ENCODE peak calls at places on chromosomes 4 and X, in four cellular contexts. One of them, this sample, is unnamed.

GRCh38 chrX:8743126-8743732 is 11.3 kb upstream of the ANOS1 start:
- DNase-seq in endothelial cell: peak
- DNase-seq in RWPE1: peak
- DNase-seq in AG10803: peak
- DNase-seq in this sample: peak

GRCh38 chrX:115189646-115190635 is 731 bp downstream of the RBMXL3 start:
- DNase-seq in endothelial cell: no peak
- DNase-seq in RWPE1: no peak
- DNase-seq in AG10803: no peak
- DNase-seq in this sample: no peak

GRCh38 chr4:145960012-145960411 is 21.4 kb upstream of the ZNF827 start:
- DNase-seq in RWPE1: no peak
- DNase-seq in endothelial cell: no peak
- DNase-seq in AG10803: no peak
- DNase-seq in this sample: no peak

GRCh38 chr4:93182722-93183121 is 645.8 kb upstream of the ATOH1 start:
- DNase-seq in endothelial cell: no peak
- DNase-seq in AG10803: no peak
- DNase-seq in RWPE1: peak
- DNase-seq in this sample: no peak

GRCh38 chr4:6582889-6583504 is 8.0 kb downstream of the MAN2B2 start:
- DNase-seq in RWPE1: peak
- DNase-seq in AG10803: peak
- DNase-seq in endothelial cell: no peak
- DNase-seq in this sample: no peak

GRCh38 chr4:123892997-123893745 is 496.6 kb downstream of the SPRY1 start:
- DNase-seq in RWPE1: no peak
- DNase-seq in endothelial cell: no peak
- DNase-seq in AG10803: peak
- DNase-seq in this sample: no peak

GRCh38 chr4:126182801-126183200 is 868.0 kb downstream of the FAT4 start:
- DNase-seq in endothelial cell: no peak
- DNase-seq in AG10803: no peak
- DNase-seq in RWPE1: no peak
- DNase-seq in this sample: no peak

GRCh38 chrX:41014776-41015175 is 70.5 kb upstream of the USP9X start:
- DNase-seq in AG10803: peak
- DNase-seq in endothelial cell: no peak
- DNase-seq in RWPE1: peak
- DNase-seq in this sample: no peak

GRCh38 chrX:7216981-7217587 is 69.1 kb upstream of the PUDP start:
- DNase-seq in RWPE1: no peak
- DNase-seq in endothelial cell: no peak
- DNase-seq in AG10803: no peak
- DNase-seq in this sample: no peak

GRCh38 chr4:180909279-180909678 is 1333.9 kb upstream of the TENM3 start:
- DNase-seq in endothelial cell: no peak
- DNase-seq in RWPE1: no peak
- DNase-seq in AG10803: peak
- DNase-seq in this sample: no peak

GRCh38 chr4:2251073-2251794 is 9.3 kb upstream of the HAUS3 start:
- DNase-seq in AG10803: no peak
- DNase-seq in endothelial cell: no peak
- DNase-seq in RWPE1: no peak
- DNase-seq in this sample: peak

GRCh38 chr4:107219681-107220080 is 183.6 kb upstream of the DKK2 start:
- DNase-seq in AG10803: no peak
- DNase-seq in endothelial cell: no peak
- DNase-seq in RWPE1: no peak
- DNase-seq in this sample: no peak

GRCh38 chr4:26873391-26874026 is 12.9 kb downstream of the STIM2 start:
- DNase-seq in endothelial cell: peak
- DNase-seq in AG10803: no peak
- DNase-seq in RWPE1: no peak
- DNase-seq in this sample: no peak

GRCh38 chr4:119209077-119209476 is 3.4 kb upstream of the USP53 start:
- DNase-seq in AG10803: peak
- DNase-seq in endothelial cell: no peak
- DNase-seq in RWPE1: peak
- DNase-seq in this sample: no peak

GRCh38 chr4:159191989-159192388 is 89.1 kb downstream of the RAPGEF2 start:
- DNase-seq in endothelial cell: no peak
- DNase-seq in AG10803: peak
- DNase-seq in RWPE1: peak
- DNase-seq in this sample: no peak

GRCh38 chr4:152626790-152627189 is 53.0 kb downstream of the TMEM154 start:
- DNase-seq in AG10803: no peak
- DNase-seq in RWPE1: no peak
- DNase-seq in endothelial cell: no peak
- DNase-seq in this sample: no peak

GRCh38 chr4:168634276-168634802 is 137.5 kb downstream of the PALLD start:
- DNase-seq in AG10803: peak
- DNase-seq in endothelial cell: no peak
- DNase-seq in RWPE1: no peak
- DNase-seq in this sample: no peak

GRCh38 chr4:5474756-5475155 is 233.6 kb downstream of the EVC2 start:
- DNase-seq in endothelial cell: no peak
- DNase-seq in RWPE1: peak
- DNase-seq in AG10803: peak
- DNase-seq in this sample: no peak

GRCh38 chr4:172830295-172830764 is 338.3 kb upstream of the GALNT7 start:
- DNase-seq in AG10803: no peak
- DNase-seq in RWPE1: peak
- DNase-seq in endothelial cell: no peak
- DNase-seq in this sample: no peak

GRCh38 chr4:183284229-183284628 is 35.8 kb downstream of the CLDN22 start:
- DNase-seq in endothelial cell: no peak
- DNase-seq in AG10803: no peak
- DNase-seq in RWPE1: no peak
- DNase-seq in this sample: no peak

GRCh38 chrX:23364416-23364815 is 29.8 kb downstream of the PTCHD1 start:
- DNase-seq in AG10803: no peak
- DNase-seq in RWPE1: no peak
- DNase-seq in endothelial cell: no peak
- DNase-seq in this sample: no peak

GRCh38 chr4:181523973-181524372 is 719.2 kb upstream of the TENM3 start:
- DNase-seq in RWPE1: no peak
- DNase-seq in endothelial cell: no peak
- DNase-seq in AG10803: no peak
- DNase-seq in this sample: no peak

GRCh38 chrX:123085311-123085940 is 98.7 kb upstream of the GRIA3 start:
- DNase-seq in RWPE1: no peak
- DNase-seq in AG10803: peak
- DNase-seq in endothelial cell: no peak
- DNase-seq in this sample: no peak

GRCh38 chr4:95314573-95314972 is 234.2 kb downstream of the UNC5C start:
- DNase-seq in RWPE1: no peak
- DNase-seq in AG10803: no peak
- DNase-seq in endothelial cell: no peak
- DNase-seq in this sample: no peak

GRCh38 chr4:6892190-6892908 is 17.3 kb upstream of the TBC1D14 start:
- DNase-seq in AG10803: peak
- DNase-seq in RWPE1: no peak
- DNase-seq in endothelial cell: no peak
- DNase-seq in this sample: peak

GRCh38 chr4:182795446-182796238 is 121.5 kb downstream of the DCTD start:
- DNase-seq in endothelial cell: no peak
- DNase-seq in RWPE1: no peak
- DNase-seq in AG10803: no peak
- DNase-seq in this sample: no peak

GRCh38 chrX:41734530-41734929 is 10.5 kb downstream of the GPR82 start:
- DNase-seq in AG10803: peak
- DNase-seq in endothelial cell: no peak
- DNase-seq in RWPE1: peak
- DNase-seq in this sample: no peak

GRCh38 chr4:24515698-24516097 is 68.7 kb downstream of the DHX15 start:
- DNase-seq in endothelial cell: no peak
- DNase-seq in AG10803: no peak
- DNase-seq in RWPE1: no peak
- DNase-seq in this sample: no peak

GRCh38 chr4:173530326-173531062 is 465 bp upstream of the HAND2 start:
- DNase-seq in AG10803: no peak
- DNase-seq in RWPE1: no peak
- DNase-seq in endothelial cell: no peak
- DNase-seq in this sample: no peak

GRCh38 chr4:41542526-41543270 is 4.7 kb downstream of the LIMCH1 start:
- DNase-seq in RWPE1: no peak
- DNase-seq in AG10803: no peak
- DNase-seq in endothelial cell: no peak
- DNase-seq in this sample: no peak

GRCh38 chr4:31984872-31985271 is 1264.7 kb downstream of the PCDH7 start:
- DNase-seq in endothelial cell: no peak
- DNase-seq in RWPE1: no peak
- DNase-seq in AG10803: no peak
- DNase-seq in this sample: no peak

GRCh38 chrX:19990519-19991349 is at the start of gene BCLAF3:
- DNase-seq in endothelial cell: peak
- DNase-seq in RWPE1: peak
- DNase-seq in AG10803: peak
- DNase-seq in this sample: peak

GRCh38 chr4:101856149-101856548 is 65.6 kb downstream of the BANK1 start:
- DNase-seq in AG10803: no peak
- DNase-seq in endothelial cell: no peak
- DNase-seq in RWPE1: no peak
- DNase-seq in this sample: no peak

GRCh38 chr4:139887962-139888735 is 222.5 kb downstream of the MGST2 start:
- DNase-seq in endothelial cell: no peak
- DNase-seq in RWPE1: peak
- DNase-seq in AG10803: no peak
- DNase-seq in this sample: peak

GRCh38 chrX:28135378-28136047 is 154.3 kb upstream of the DCAF8L1 start:
- DNase-seq in AG10803: no peak
- DNase-seq in RWPE1: no peak
- DNase-seq in endothelial cell: no peak
- DNase-seq in this sample: no peak

GRCh38 chr4:12203945-12204344 is 775.3 kb upstream of the HS3ST1 start:
- DNase-seq in RWPE1: no peak
- DNase-seq in endothelial cell: no peak
- DNase-seq in AG10803: no peak
- DNase-seq in this sample: no peak

GRCh38 chr4:11268149-11268548 is 160.5 kb downstream of the HS3ST1 start:
- DNase-seq in AG10803: no peak
- DNase-seq in RWPE1: no peak
- DNase-seq in endothelial cell: no peak
- DNase-seq in this sample: no peak

GRCh38 chrX:10174051-10174450 is 17.3 kb downstream of the CLCN4 start:
- DNase-seq in endothelial cell: no peak
- DNase-seq in AG10803: no peak
- DNase-seq in RWPE1: no peak
- DNase-seq in this sample: no peak

GRCh38 chr4:118082182-118082581 is 47.9 kb downstream of the NDST3 start:
- DNase-seq in RWPE1: no peak
- DNase-seq in AG10803: no peak
- DNase-seq in endothelial cell: no peak
- DNase-seq in this sample: no peak

GRCh38 chr4:118077767-118078105 is 43.5 kb downstream of the NDST3 start:
- DNase-seq in endothelial cell: no peak
- DNase-seq in AG10803: no peak
- DNase-seq in RWPE1: no peak
- DNase-seq in this sample: no peak

GRCh38 chr4:118076958-118077766 is 42.9 kb downstream of the NDST3 start:
- DNase-seq in endothelial cell: peak
- DNase-seq in RWPE1: no peak
- DNase-seq in AG10803: peak
- DNase-seq in this sample: no peak
- TF ChIP-seq CTCF in endothelial cell: peak
- TF ChIP-seq CTCF in RWPE1: peak
- TF ChIP-seq CTCF in AG10803: peak
- TF ChIP-seq CTCF in this sample: peak

DNA sequence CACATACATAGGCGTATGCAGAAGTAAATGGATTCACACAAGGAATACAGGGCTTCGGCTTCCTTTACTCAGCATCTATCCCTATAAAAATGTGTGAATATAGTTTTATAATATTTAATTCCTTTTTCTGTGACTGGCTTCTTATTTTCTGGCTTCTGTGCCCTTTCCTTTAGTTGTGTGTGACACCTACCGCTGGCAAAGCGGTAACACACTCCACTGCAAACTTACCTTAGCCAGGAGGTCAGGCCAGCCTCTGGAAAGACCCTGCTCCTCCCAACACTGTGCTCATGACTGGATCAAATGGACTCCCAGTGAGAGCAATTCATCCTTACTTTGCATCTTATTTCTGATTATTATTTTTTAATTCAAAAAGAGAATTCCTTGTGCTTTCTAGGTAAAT is 244.2 kb downstream of the ANK2 start:
- DNase-seq in AG10803: peak
- DNase-seq in RWPE1: no peak
- DNase-seq in endothelial cell: no peak
- DNase-seq in this sample: no peak
- TF ChIP-seq CTCF in AG10803: peak
- TF ChIP-seq CTCF in RWPE1: no peak
- TF ChIP-seq CTCF in endothelial cell: no peak
- TF ChIP-seq CTCF in this sample: no peak

GRCh38 chr4:156378053-156378665 is 424.5 kb upstream of the CTSO start:
- DNase-seq in RWPE1: peak
- DNase-seq in endothelial cell: peak
- DNase-seq in AG10803: no peak
- DNase-seq in this sample: no peak
- TF ChIP-seq CTCF in RWPE1: peak
- TF ChIP-seq CTCF in endothelial cell: peak
- TF ChIP-seq CTCF in AG10803: peak
- TF ChIP-seq CTCF in this sample: no peak

GRCh38 chrX:131827935-131828334 is 195.2 kb upstream of the STK26 start:
- DNase-seq in endothelial cell: peak
- DNase-seq in RWPE1: no peak
- DNase-seq in AG10803: no peak
- DNase-seq in this sample: no peak

GRCh38 chrX:131816551-131817136 is 206.5 kb upstream of the STK26 start:
- DNase-seq in RWPE1: peak
- DNase-seq in AG10803: peak
- DNase-seq in endothelial cell: no peak
- DNase-seq in this sample: no peak

GRCh38 chrX:131826572-131826971 is 196.5 kb upstream of the STK26 start:
- DNase-seq in RWPE1: no peak
- DNase-seq in AG10803: no peak
- DNase-seq in endothelial cell: no peak
- DNase-seq in this sample: no peak

GRCh38 chrX:131818297-131818936 is 204.7 kb upstream of the STK26 start:
- DNase-seq in RWPE1: no peak
- DNase-seq in endothelial cell: no peak
- DNase-seq in AG10803: no peak
- DNase-seq in this sample: no peak

GRCh38 chrX:131821945-131822622 is 201.0 kb upstream of the STK26 start:
- DNase-seq in RWPE1: no peak
- DNase-seq in endothelial cell: no peak
- DNase-seq in AG10803: no peak
- DNase-seq in this sample: no peak
- TF ChIP-seq CTCF in RWPE1: no peak
- TF ChIP-seq CTCF in endothelial cell: no peak
- TF ChIP-seq CTCF in AG10803: no peak
- TF ChIP-seq CTCF in this sample: no peak